ENCODE peak calls at places on chromosomes 6 and 20, in seven cellular contexts. O is activated naive CD4-positive, alpha-beta T cell treated with anti-CD3 and anti-CD28 coated beads, Interleukin-2, amount 10 ng/mL, durations not matched to agents 7 days and 5 days; W is nucleus accumbens; K is endodermal cell; L is left ventricle myocardium inferior; F is stromal cell of bone marrow; Q is HFF-Myc. G is an unnamed sample.

GRCh38 chr20:57957397-57958049 is 247.7 kb upstream of the PMEPA1 start:
- DNase-seq in L (no peak), F (peak), Q (peak), K (no peak), W (no peak), O (no peak), G (no peak)

GRCh38 chr6:24908555-24908954 is 27.2 kb downstream of the RIPOR2 start:
- DNase-seq in K (no peak), O (no peak), L (no peak), W (no peak), F (no peak), Q (no peak), G (no peak)

GRCh38 chr20:54173653-54174451 is at the start of gene CYP24A1:
- DNase-seq in F (no peak), Q (no peak), O (no peak), W (no peak), L (no peak), K (peak), G (no peak)

GRCh38 chr6:35312076-35312762 is 14.6 kb downstream of the DEF6 start:
- DNase-seq in W (no peak), O (no peak), K (peak), Q (no peak), F (no peak), L (no peak), G (no peak)

GRCh38 chr6:132746049-132746448 is 11.7 kb downstream of the VNN2 start:
- DNase-seq in W (no peak), K (no peak), F (no peak), Q (no peak), O (no peak), L (no peak), G (no peak)

GRCh38 chr6:20409427-20409971 is 7.8 kb downstream of the E2F3 start:
- DNase-seq in L (no peak), F (no peak), O (no peak), K (no peak), Q (no peak), W (no peak), G (no peak)

GRCh38 chr6:4638641-4639040 is 137.6 kb upstream of the CDYL start:
- DNase-seq in F (no peak), W (no peak), O (no peak), K (no peak), L (no peak), Q (no peak), G (no peak)

GRCh38 chr20:5282561-5282960 is 34.2 kb downstream of the PROKR2 start:
- DNase-seq in O (no peak), W (no peak), F (no peak), K (no peak), Q (no peak), L (no peak), G (no peak)

GRCh38 chr6:31125586-31126363 is 5.5 kb upstream of the CDSN start:
- DNase-seq in O (no peak), L (peak), W (no peak), F (no peak), K (no peak), Q (no peak), G (no peak)

GRCh38 chr6:30707281-30707850 is 9.7 kb downstream of the MDC1 start:
- DNase-seq in F (no peak), O (no peak), K (peak), Q (no peak), W (no peak), L (no peak), G (no peak)

GRCh38 chr6:26304213-26305096 is 60.5 kb upstream of the BTN3A2 start:
- DNase-seq in K (no peak), W (no peak), F (no peak), L (no peak), Q (peak), O (peak), G (no peak)

GRCh38 chr20:48630342-48631075 is 197.3 kb downstream of the PREX1 start:
- DNase-seq in O (no peak), F (no peak), Q (no peak), K (peak), L (no peak), W (no peak), G (no peak)

GRCh38 chr6:131451330-131452195 is 121.5 kb upstream of the ARG1 start:
- DNase-seq in W (no peak), K (peak), Q (no peak), O (no peak), F (no peak), L (no peak), G (no peak)

G was measured in Jurkat, Clone E6-1.